ENCODE peak calls at places on chromosomes 1 and 21, in eight cellular contexts. One of them, this sample, is unnamed.

GRCh38 chr1:208405014-208405413 is 160.8 kb upstream of the PLXNA2 start:
- DNase-seq in CD8-positive, alpha-beta T cell: no peak
- DNase-seq in heart right ventricle: no peak
- DNase-seq in Panc1: no peak
- DNase-seq in NB4: no peak
- DNase-seq in breast epithelium: no peak
- DNase-seq in brain microvascular endothelial cell: no peak
- DNase-seq in GM12865: no peak
- DNase-seq in this sample: no peak

GRCh38 chr21:42655797-42656770 is 2.7 kb downstream of the PDE9A start:
- DNase-seq in CD8-positive, alpha-beta T cell: no peak
- DNase-seq in heart right ventricle: no peak
- DNase-seq in Panc1: no peak
- DNase-seq in NB4: no peak
- DNase-seq in breast epithelium: no peak
- DNase-seq in brain microvascular endothelial cell: no peak
- DNase-seq in GM12865: no peak
- DNase-seq in this sample: no peak

GRCh38 chr1:222441006-222441620 is 106.8 kb downstream of the HHIPL2 start:
- DNase-seq in CD8-positive, alpha-beta T cell: no peak
- DNase-seq in heart right ventricle: no peak
- DNase-seq in Panc1: no peak
- DNase-seq in NB4: no peak
- DNase-seq in breast epithelium: no peak
- DNase-seq in brain microvascular endothelial cell: no peak
- DNase-seq in GM12865: no peak
- DNase-seq in this sample: peak

GRCh38 chr1:206463137-206463536 is 7.1 kb upstream of the IKBKE start:
- DNase-seq in CD8-positive, alpha-beta T cell: no peak
- DNase-seq in heart right ventricle: no peak
- DNase-seq in Panc1: no peak
- DNase-seq in NB4: no peak
- DNase-seq in breast epithelium: no peak
- DNase-seq in brain microvascular endothelial cell: no peak
- DNase-seq in GM12865: no peak
- DNase-seq in this sample: no peak

GRCh38 chr1:247110627-247111258 is 6.6 kb upstream of the ZNF669 start:
- DNase-seq in CD8-positive, alpha-beta T cell: no peak
- DNase-seq in heart right ventricle: no peak
- DNase-seq in Panc1: no peak
- DNase-seq in NB4: peak
- DNase-seq in breast epithelium: no peak
- DNase-seq in brain microvascular endothelial cell: no peak
- DNase-seq in GM12865: no peak
- DNase-seq in this sample: no peak

GRCh38 chr1:119139393-119139792 is 1.1 kb downstream of the WARS2 start:
- DNase-seq in CD8-positive, alpha-beta T cell: peak
- DNase-seq in heart right ventricle: no peak
- DNase-seq in Panc1: no peak
- DNase-seq in NB4: no peak
- DNase-seq in breast epithelium: no peak
- DNase-seq in brain microvascular endothelial cell: no peak
- DNase-seq in GM12865: peak
- DNase-seq in this sample: no peak

GRCh38 chr1:151294748-151295462 is 12.8 kb downstream of the ZNF687 start:
- DNase-seq in CD8-positive, alpha-beta T cell: no peak
- DNase-seq in heart right ventricle: no peak
- DNase-seq in Panc1: no peak
- DNase-seq in NB4: no peak
- DNase-seq in breast epithelium: no peak
- DNase-seq in brain microvascular endothelial cell: no peak
- DNase-seq in GM12865: no peak
- DNase-seq in this sample: no peak

GRCh38 chr1:64425521-64425920 is 44.4 kb upstream of the CACHD1 start:
- DNase-seq in CD8-positive, alpha-beta T cell: no peak
- DNase-seq in heart right ventricle: no peak
- DNase-seq in Panc1: no peak
- DNase-seq in NB4: no peak
- DNase-seq in breast epithelium: no peak
- DNase-seq in brain microvascular endothelial cell: no peak
- DNase-seq in GM12865: no peak
- DNase-seq in this sample: no peak

GRCh38 chr1:218345673-218346390 is 696 bp downstream of the TGFB2 start:
- DNase-seq in CD8-positive, alpha-beta T cell: peak
- DNase-seq in heart right ventricle: peak
- DNase-seq in Panc1: no peak
- DNase-seq in NB4: peak
- DNase-seq in breast epithelium: peak
- DNase-seq in brain microvascular endothelial cell: peak
- DNase-seq in GM12865: peak
- DNase-seq in this sample: peak

GRCh38 chr1:18710002-18710401 is 79.4 kb downstream of the PAX7 start:
- DNase-seq in CD8-positive, alpha-beta T cell: no peak
- DNase-seq in heart right ventricle: no peak
- DNase-seq in Panc1: no peak
- DNase-seq in NB4: no peak
- DNase-seq in breast epithelium: no peak
- DNase-seq in brain microvascular endothelial cell: no peak
- DNase-seq in GM12865: no peak
- DNase-seq in this sample: no peak

GRCh38 chr1:18711561-18712253 is 81.1 kb downstream of the PAX7 start:
- DNase-seq in CD8-positive, alpha-beta T cell: no peak
- DNase-seq in heart right ventricle: no peak
- DNase-seq in Panc1: no peak
- DNase-seq in NB4: no peak
- DNase-seq in breast epithelium: no peak
- DNase-seq in brain microvascular endothelial cell: no peak
- DNase-seq in GM12865: no peak
- DNase-seq in this sample: no peak

GRCh38 chr1:18714404-18715175 is 83.9 kb downstream of the PAX7 start:
- DNase-seq in CD8-positive, alpha-beta T cell: no peak
- DNase-seq in heart right ventricle: no peak
- DNase-seq in Panc1: no peak
- DNase-seq in NB4: no peak
- DNase-seq in breast epithelium: no peak
- DNase-seq in brain microvascular endothelial cell: no peak
- DNase-seq in GM12865: no peak
- DNase-seq in this sample: no peak

GRCh38 chr1:18711003-18711402 is 80.4 kb downstream of the PAX7 start:
- DNase-seq in CD8-positive, alpha-beta T cell: no peak
- DNase-seq in heart right ventricle: no peak
- DNase-seq in Panc1: no peak
- DNase-seq in NB4: no peak
- DNase-seq in breast epithelium: no peak
- DNase-seq in brain microvascular endothelial cell: no peak
- DNase-seq in GM12865: no peak
- DNase-seq in this sample: no peak

DNA sequence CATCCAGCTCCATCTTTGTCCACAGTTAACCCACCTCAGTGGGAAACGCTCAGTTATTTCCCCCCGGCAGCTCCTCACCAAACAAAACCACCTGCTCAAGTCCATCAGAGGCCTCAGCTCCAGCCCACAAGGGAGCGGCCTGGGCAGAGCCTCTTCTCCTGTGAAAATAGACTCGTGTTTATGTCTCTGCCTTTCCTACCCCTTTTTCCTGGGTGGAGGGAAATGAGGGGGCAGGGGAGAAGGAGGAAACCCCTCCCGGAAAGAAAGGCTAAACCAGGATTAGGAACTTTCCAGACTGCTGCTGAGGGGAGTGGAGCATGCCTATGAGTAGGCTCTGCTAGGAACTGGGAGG is 81.6 kb downstream of the PAX7 start:
- DNase-seq in CD8-positive, alpha-beta T cell: no peak
- DNase-seq in heart right ventricle: no peak
- DNase-seq in Panc1: no peak
- DNase-seq in NB4: no peak
- DNase-seq in breast epithelium: no peak
- DNase-seq in brain microvascular endothelial cell: no peak
- DNase-seq in GM12865: no peak
- DNase-seq in this sample: no peak
- H3K4me3 ChIP-seq in CD8-positive, alpha-beta T cell: no peak
- H3K4me3 ChIP-seq in heart right ventricle: no peak
- H3K4me3 ChIP-seq in Panc1: no peak
- H3K4me3 ChIP-seq in NB4: no peak
- H3K4me3 ChIP-seq in breast epithelium: no peak
- H3K4me3 ChIP-seq in brain microvascular endothelial cell: no peak
- H3K4me3 ChIP-seq in GM12865: no peak
- H3K4me3 ChIP-seq in this sample: no peak

GRCh38 chr1:75058424-75058823 is 75.8 kb upstream of the LHX8 start:
- DNase-seq in CD8-positive, alpha-beta T cell: no peak
- DNase-seq in heart right ventricle: no peak
- DNase-seq in Panc1: no peak
- DNase-seq in NB4: no peak
- DNase-seq in breast epithelium: no peak
- DNase-seq in brain microvascular endothelial cell: no peak
- DNase-seq in GM12865: no peak
- DNase-seq in this sample: no peak

GRCh38 chr1:75053207-75053606 is 81.0 kb upstream of the LHX8 start:
- DNase-seq in CD8-positive, alpha-beta T cell: no peak
- DNase-seq in heart right ventricle: no peak
- DNase-seq in Panc1: no peak
- DNase-seq in NB4: peak
- DNase-seq in breast epithelium: no peak
- DNase-seq in brain microvascular endothelial cell: no peak
- DNase-seq in GM12865: no peak
- DNase-seq in this sample: no peak
- TF ChIP-seq CTCF in CD8-positive, alpha-beta T cell: no peak
- TF ChIP-seq CTCF in heart right ventricle: no peak
- TF ChIP-seq CTCF in Panc1: no peak
- TF ChIP-seq CTCF in NB4: no peak
- TF ChIP-seq CTCF in breast epithelium: no peak
- TF ChIP-seq CTCF in brain microvascular endothelial cell: no peak
- TF ChIP-seq CTCF in GM12865: peak
- TF ChIP-seq CTCF in this sample: no peak

GRCh38 chr1:61092643-61093042 is 10.3 kb downstream of the NFIA start:
- DNase-seq in CD8-positive, alpha-beta T cell: no peak
- DNase-seq in heart right ventricle: no peak
- DNase-seq in Panc1: no peak
- DNase-seq in NB4: no peak
- DNase-seq in breast epithelium: no peak
- DNase-seq in brain microvascular endothelial cell: no peak
- DNase-seq in GM12865: no peak
- DNase-seq in this sample: no peak
- H3K4me3 ChIP-seq in CD8-positive, alpha-beta T cell: no peak
- H3K4me3 ChIP-seq in heart right ventricle: no peak
- H3K4me3 ChIP-seq in Panc1: no peak
- H3K4me3 ChIP-seq in NB4: no peak
- H3K4me3 ChIP-seq in breast epithelium: no peak
- H3K4me3 ChIP-seq in brain microvascular endothelial cell: no peak
- H3K4me3 ChIP-seq in GM12865: no peak
- H3K4me3 ChIP-seq in this sample: no peak

GRCh38 chr1:55483523-55483922 is 268.4 kb upstream of the USP24 start:
- DNase-seq in CD8-positive, alpha-beta T cell: no peak
- DNase-seq in heart right ventricle: no peak
- DNase-seq in Panc1: no peak
- DNase-seq in NB4: peak
- DNase-seq in breast epithelium: no peak
- DNase-seq in brain microvascular endothelial cell: no peak
- DNase-seq in GM12865: no peak
- DNase-seq in this sample: no peak
- TF ChIP-seq CTCF in CD8-positive, alpha-beta T cell: no peak
- TF ChIP-seq CTCF in heart right ventricle: no peak
- TF ChIP-seq CTCF in Panc1: no peak
- TF ChIP-seq CTCF in NB4: no peak
- TF ChIP-seq CTCF in breast epithelium: no peak
- TF ChIP-seq CTCF in brain microvascular endothelial cell: no peak
- TF ChIP-seq CTCF in GM12865: no peak
- TF ChIP-seq CTCF in this sample: peak

GRCh38 chr1:178542554-178543290 is 29.8 kb downstream of the TEX35 start:
- DNase-seq in CD8-positive, alpha-beta T cell: peak
- DNase-seq in heart right ventricle: peak
- DNase-seq in Panc1: no peak
- DNase-seq in NB4: peak
- DNase-seq in breast epithelium: peak
- DNase-seq in brain microvascular endothelial cell: peak
- DNase-seq in GM12865: peak
- DNase-seq in this sample: peak

GRCh38 chr1:178540204-178540603 is 27.3 kb downstream of the TEX35 start:
- DNase-seq in CD8-positive, alpha-beta T cell: no peak
- DNase-seq in heart right ventricle: no peak
- DNase-seq in Panc1: no peak
- DNase-seq in NB4: no peak
- DNase-seq in breast epithelium: no peak
- DNase-seq in brain microvascular endothelial cell: no peak
- DNase-seq in GM12865: no peak
- DNase-seq in this sample: no peak

GRCh38 chr1:178540646-178541045 is 27.7 kb downstream of the TEX35 start:
- DNase-seq in CD8-positive, alpha-beta T cell: no peak
- DNase-seq in heart right ventricle: no peak
- DNase-seq in Panc1: no peak
- DNase-seq in NB4: no peak
- DNase-seq in breast epithelium: no peak
- DNase-seq in brain microvascular endothelial cell: peak
- DNase-seq in GM12865: no peak
- DNase-seq in this sample: peak

GRCh38 chr1:178541829-178542553 is 29.1 kb downstream of the TEX35 start:
- DNase-seq in CD8-positive, alpha-beta T cell: peak
- DNase-seq in heart right ventricle: peak
- DNase-seq in Panc1: no peak
- DNase-seq in NB4: peak
- DNase-seq in breast epithelium: no peak
- DNase-seq in brain microvascular endothelial cell: no peak
- DNase-seq in GM12865: peak
- DNase-seq in this sample: peak

GRCh38 chr1:178541396-178541795 is 28.5 kb downstream of the TEX35 start:
- DNase-seq in CD8-positive, alpha-beta T cell: no peak
- DNase-seq in heart right ventricle: no peak
- DNase-seq in Panc1: no peak
- DNase-seq in NB4: no peak
- DNase-seq in breast epithelium: no peak
- DNase-seq in brain microvascular endothelial cell: no peak
- DNase-seq in GM12865: no peak
- DNase-seq in this sample: no peak
- H3K4me3 ChIP-seq in CD8-positive, alpha-beta T cell: peak
- H3K4me3 ChIP-seq in heart right ventricle: peak
- H3K4me3 ChIP-seq in Panc1: no peak
- H3K4me3 ChIP-seq in NB4: no peak
- H3K4me3 ChIP-seq in breast epithelium: peak
- H3K4me3 ChIP-seq in brain microvascular endothelial cell: no peak
- H3K4me3 ChIP-seq in GM12865: peak
- H3K4me3 ChIP-seq in this sample: no peak

GRCh38 chr1:228416217-228416971 is at the start of gene TRIM17:
- DNase-seq in CD8-positive, alpha-beta T cell: peak
- DNase-seq in heart right ventricle: no peak
- DNase-seq in Panc1: no peak
- DNase-seq in NB4: peak
- DNase-seq in breast epithelium: no peak
- DNase-seq in brain microvascular endothelial cell: no peak
- DNase-seq in GM12865: no peak
- DNase-seq in this sample: no peak
- TF ChIP-seq CTCF in CD8-positive, alpha-beta T cell: no peak
- TF ChIP-seq CTCF in heart right ventricle: no peak
- TF ChIP-seq CTCF in Panc1: no peak
- TF ChIP-seq CTCF in NB4: no peak
- TF ChIP-seq CTCF in breast epithelium: peak
- TF ChIP-seq CTCF in brain microvascular endothelial cell: peak
- TF ChIP-seq CTCF in GM12865: no peak
- TF ChIP-seq CTCF in this sample: peak